ENCODE peak calls at places on chromosomes 2 and 18, in five cellular contexts. Q is Panc1, O is MCF 10A, D is left lung, U is GM20000. Y is an unnamed sample.

GRCh38 chr2:158668394-158668793 is 126.7 kb upstream of the DAPL1 start:
- DNase-seq in Q (no peak), O (no peak), D (no peak), U (no peak), Y (no peak)

GRCh38 chr2:85584857-85585780 is 888 bp downstream of the VAMP5 start:
- DNase-seq in Q (peak), O (peak), D (no peak), U (peak), Y (no peak)

GRCh38 chr2:41698787-41699422 is 348.9 kb upstream of the PKDCC start:
- DNase-seq in Q (no peak), O (no peak), D (no peak), U (peak), Y (no peak)

GRCh38 chr2:38037325-38037724 is 38.6 kb downstream of the CYP1B1 start:
- DNase-seq in Q (no peak), O (peak), D (no peak), U (no peak), Y (no peak)

GRCh38 chr2:179235463-179236108 is 29.0 kb downstream of the SESTD1 start:
- DNase-seq in Q (no peak), O (no peak), D (no peak), U (no peak), Y (no peak)

GRCh38 chr2:205785507-205786222 is 103.4 kb downstream of the NRP2 start:
- DNase-seq in Q (no peak), O (no peak), D (no peak), U (no peak), Y (no peak)

GRCh38 chr18:26703170-26703933 is 155.0 kb upstream of the KCTD1 start:
- DNase-seq in Q (no peak), O (peak), D (no peak), U (no peak), Y (no peak)

GRCh38 chr2:124836415-124836814 is 811.3 kb downstream of the CNTNAP5 start:
- DNase-seq in Q (no peak), O (peak), D (no peak), U (no peak), Y (no peak)

GRCh38 chr18:64055019-64055418 is 85.1 kb downstream of the SERPINB8 start:
- DNase-seq in Q (no peak), O (no peak), D (no peak), U (no peak), Y (no peak)

GRCh38 chr2:211688196-211688595 is 850.4 kb downstream of the ERBB4 start:
- DNase-seq in Q (no peak), O (no peak), D (no peak), U (no peak), Y (no peak)

GRCh38 chr2:85846411-85846810 is 42.4 kb downstream of the ST3GAL5 start:
- DNase-seq in Q (no peak), O (no peak), D (no peak), U (no peak), Y (no peak)

GRCh38 chr18:76656925-76657324 is 161.9 kb upstream of the ZNF516 start:
- DNase-seq in Q (no peak), O (no peak), D (no peak), U (no peak), Y (no peak)

GRCh38 chr2:27261926-27262298 is 935 bp downstream of the SLC30A3 start:
- DNase-seq in Q (no peak), O (no peak), D (no peak), U (no peak), Y (no peak)

GRCh38 chr2:168330624-168331423 is 83.4 kb upstream of the STK39 start:
- DNase-seq in Q (no peak), O (no peak), D (no peak), U (no peak), Y (no peak)

GRCh38 chr2:30022444-30023071 is 101.2 kb upstream of the ALK start:
- DNase-seq in Q (no peak), O (no peak), D (no peak), U (peak), Y (no peak)

GRCh38 chr2:177573120-177573519 is 180.5 kb downstream of the AGPS start:
- DNase-seq in Q (no peak), O (peak), D (no peak), U (no peak), Y (no peak)

GRCh38 chr18:2412261-2412660 is 159.0 kb downstream of the METTL4 start:
- DNase-seq in Q (no peak), O (no peak), D (no peak), U (no peak), Y (no peak)

GRCh38 chr2:79993144-79993543 is 311.4 kb downstream of the LRRTM1 start:
- DNase-seq in Q (no peak), O (peak), D (no peak), U (no peak), Y (no peak)

GRCh38 chr2:44342854-44343253 is 18.4 kb downstream of the PREPL start:
- DNase-seq in Q (no peak), O (peak), D (no peak), U (no peak), Y (no peak)
- TF ChIP-seq CTCF in Q (peak), O (peak), D (no peak), U (peak), Y (peak)

GRCh38 chr2:20675701-20676352 is 8.9 kb downstream of the GDF7 start:
- DNase-seq in Q (no peak), O (peak), D (no peak), U (no peak), Y (no peak)

GRCh38 chr2:20678751-20679150 is 11.8 kb downstream of the GDF7 start:
- DNase-seq in Q (no peak), O (no peak), D (no peak), U (no peak), Y (no peak)

GRCh38 chr2:20676353-20677215 is 9.6 kb downstream of the GDF7 start:
- DNase-seq in Q (no peak), O (no peak), D (no peak), U (no peak), Y (no peak)

GRCh38 chr2:20674974-20675679 is 8.2 kb downstream of the GDF7 start:
- DNase-seq in Q (no peak), O (peak), D (no peak), U (no peak), Y (no peak)

DNA sequence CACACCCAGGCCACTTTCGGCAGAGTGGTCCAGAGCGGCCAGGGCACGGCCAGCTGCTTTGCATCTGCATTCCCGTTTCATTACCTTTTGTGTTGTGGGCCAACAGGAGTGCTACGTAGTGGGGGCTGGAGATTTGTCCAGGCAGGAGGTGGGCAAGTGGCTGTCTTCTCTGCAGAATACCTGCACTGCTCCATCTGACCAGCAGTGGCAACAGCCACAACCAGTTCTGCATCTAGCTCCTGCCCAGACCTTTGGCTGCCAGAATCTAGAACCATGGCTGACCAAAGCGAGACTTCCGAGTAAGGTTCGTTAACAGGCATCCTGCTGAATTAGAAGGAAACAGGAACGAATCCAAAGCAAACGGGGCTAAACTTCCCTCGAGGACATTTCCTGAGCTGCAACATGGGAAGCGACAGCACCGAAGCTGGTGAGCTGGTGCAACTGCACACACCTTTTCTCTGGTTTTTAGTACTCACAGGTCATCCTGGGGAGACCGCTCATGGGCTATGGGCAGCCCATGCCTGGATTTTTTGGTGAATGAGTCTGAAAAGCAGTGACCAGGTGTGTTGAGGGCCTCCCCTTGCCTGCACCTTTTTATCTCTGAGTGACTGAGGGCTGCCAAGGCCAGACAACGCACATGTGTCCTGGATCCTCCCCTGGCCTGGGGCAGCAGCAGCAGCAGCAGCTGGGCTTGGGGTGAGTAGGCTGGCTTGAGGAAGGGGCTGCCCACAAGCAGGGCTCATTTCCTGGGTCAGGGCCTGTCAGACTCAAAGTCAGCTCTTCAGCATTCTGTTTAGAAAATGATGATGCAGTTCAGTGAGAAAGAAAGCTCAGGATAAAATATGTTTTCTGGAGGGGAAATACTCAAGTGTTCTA is 10.6 kb downstream of the GDF7 start:
- DNase-seq in Q (peak), O (no peak), D (no peak), U (no peak), Y (no peak)
- TF ChIP-seq CTCF in Q (peak), O (no peak), D (no peak), U (no peak), Y (no peak)

GRCh38 chr2:100956081-100956480 is 46.0 kb upstream of the RPL31 start:
- DNase-seq in Q (no peak), O (no peak), D (no peak), U (no peak), Y (no peak)

GRCh38 chr2:100959225-100959880 is 42.7 kb upstream of the RPL31 start:
- DNase-seq in Q (no peak), O (no peak), D (no peak), U (no peak), Y (no peak)

GRCh38 chr2:100955226-100955625 is 46.9 kb upstream of the RPL31 start:
- DNase-seq in Q (no peak), O (no peak), D (no peak), U (no peak), Y (no peak)

GRCh38 chr2:100960688-100961087 is 41.4 kb upstream of the RPL31 start:
- DNase-seq in Q (no peak), O (no peak), D (no peak), U (no peak), Y (no peak)

GRCh38 chr2:100957971-100958653 is 44.0 kb upstream of the RPL31 start:
- DNase-seq in Q (no peak), O (peak), D (no peak), U (no peak), Y (no peak)
- TF ChIP-seq CTCF in Q (no peak), O (no peak), D (no peak), U (no peak), Y (no peak)

DNA sequence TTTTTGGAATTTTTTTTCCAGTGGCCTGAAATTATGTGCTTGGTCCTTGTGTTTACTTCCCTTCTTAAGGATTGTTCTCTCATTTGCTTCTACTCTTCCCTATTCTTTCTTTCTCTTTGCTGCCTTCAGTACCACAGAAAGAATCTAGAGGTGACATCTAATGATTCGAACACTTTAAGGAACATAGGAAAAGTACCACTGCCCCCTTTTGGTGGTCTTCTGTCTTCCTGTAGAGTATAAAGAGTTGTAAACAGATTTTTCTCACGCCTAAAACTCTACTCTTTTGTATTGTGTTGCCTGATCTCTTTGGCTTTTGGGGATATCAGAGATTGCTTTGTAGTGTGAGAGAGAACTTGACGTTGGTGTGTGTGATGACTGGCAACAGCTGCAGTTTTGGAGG is 7.0 kb upstream of the SCTR start:
- DNase-seq in Q (no peak), O (peak), D (no peak), U (no peak), Y (no peak)
- TF ChIP-seq CTCF in Q (peak), O (no peak), D (no peak), U (no peak), Y (no peak)

DNA sequence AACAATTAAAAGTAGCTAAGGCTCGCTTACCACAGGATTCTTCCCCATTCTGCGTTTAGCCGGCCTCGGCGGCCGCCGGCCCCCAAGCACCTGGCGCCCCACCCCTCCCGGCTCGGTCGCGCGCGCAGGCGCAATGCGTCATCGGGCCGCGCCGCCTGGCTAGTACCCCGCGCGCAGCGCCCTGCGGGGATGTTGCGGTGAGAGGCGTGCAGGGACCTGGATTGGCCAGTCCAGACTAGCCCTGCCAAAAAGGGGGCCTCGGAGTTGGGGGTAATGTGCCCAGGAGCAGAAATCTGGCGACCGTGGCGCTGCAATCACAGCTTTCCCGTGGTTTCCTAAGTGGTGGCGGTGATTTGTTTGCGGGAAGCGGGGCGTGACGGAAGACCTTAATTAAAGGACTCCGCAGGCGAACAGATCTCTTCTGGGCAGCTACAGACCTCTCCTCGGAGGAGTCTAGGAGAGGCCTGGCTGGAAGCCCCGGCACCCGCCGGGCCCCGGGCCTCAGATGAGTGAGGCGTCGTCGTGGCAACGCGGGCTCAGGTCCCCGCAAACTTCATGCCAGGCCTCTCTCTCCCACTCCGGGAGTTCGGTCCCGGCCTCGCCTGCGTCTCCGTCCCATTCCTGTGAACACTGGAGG is 606 bp downstream of the TMEM237 start:
- DNase-seq in Q (peak), O (peak), D (peak), U (peak), Y (peak)
- TF ChIP-seq CTCF in Q (no peak), O (no peak), D (no peak), U (no peak), Y (no peak)

GRCh38 chr2:174600349-174600748 is 2.7 kb upstream of the WIPF1 start:
- DNase-seq in Q (no peak), O (no peak), D (no peak), U (no peak), Y (peak)

GRCh38 chr2:174606336-174606735 is 8.7 kb upstream of the WIPF1 start:
- DNase-seq in Q (no peak), O (peak), D (no peak), U (no peak), Y (no peak)

GRCh38 chr2:174605687-174606086 is 8.1 kb upstream of the WIPF1 start:
- DNase-seq in Q (no peak), O (peak), D (no peak), U (no peak), Y (no peak)

GRCh38 chr2:174602741-174603140 is 5.1 kb upstream of the WIPF1 start:
- DNase-seq in Q (no peak), O (no peak), D (no peak), U (no peak), Y (no peak)

DNA sequence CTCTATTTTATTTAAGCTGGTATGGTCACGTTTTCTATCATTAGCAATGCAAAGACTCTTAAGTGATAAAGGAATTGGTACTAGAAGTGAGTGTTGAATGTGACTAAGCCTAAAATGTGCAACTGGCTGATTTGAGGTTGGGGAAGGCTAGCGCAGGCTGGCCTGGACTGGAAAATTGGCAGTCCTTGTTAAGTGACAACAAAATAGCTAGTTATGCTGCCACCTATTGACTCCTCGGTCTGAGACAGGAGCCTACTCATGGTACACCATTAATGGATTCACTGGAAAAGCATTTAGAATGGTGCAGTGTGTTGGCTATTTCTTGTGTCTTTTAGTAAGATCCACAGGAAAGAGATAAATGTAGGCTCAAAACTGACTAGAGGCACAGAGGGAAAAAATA is 5.7 kb upstream of the WIPF1 start:
- DNase-seq in Q (no peak), O (peak), D (peak), U (no peak), Y (peak)
- TF ChIP-seq CTCF in Q (peak), O (peak), D (no peak), U (peak), Y (peak)

GRCh38 chr18:47917923-47918610 is 12.4 kb downstream of the SMAD2 start:
- DNase-seq in Q (no peak), O (no peak), D (no peak), U (peak), Y (no peak)
- TF ChIP-seq CTCF in Q (no peak), O (no peak), D (no peak), U (no peak), Y (no peak)

DNA sequence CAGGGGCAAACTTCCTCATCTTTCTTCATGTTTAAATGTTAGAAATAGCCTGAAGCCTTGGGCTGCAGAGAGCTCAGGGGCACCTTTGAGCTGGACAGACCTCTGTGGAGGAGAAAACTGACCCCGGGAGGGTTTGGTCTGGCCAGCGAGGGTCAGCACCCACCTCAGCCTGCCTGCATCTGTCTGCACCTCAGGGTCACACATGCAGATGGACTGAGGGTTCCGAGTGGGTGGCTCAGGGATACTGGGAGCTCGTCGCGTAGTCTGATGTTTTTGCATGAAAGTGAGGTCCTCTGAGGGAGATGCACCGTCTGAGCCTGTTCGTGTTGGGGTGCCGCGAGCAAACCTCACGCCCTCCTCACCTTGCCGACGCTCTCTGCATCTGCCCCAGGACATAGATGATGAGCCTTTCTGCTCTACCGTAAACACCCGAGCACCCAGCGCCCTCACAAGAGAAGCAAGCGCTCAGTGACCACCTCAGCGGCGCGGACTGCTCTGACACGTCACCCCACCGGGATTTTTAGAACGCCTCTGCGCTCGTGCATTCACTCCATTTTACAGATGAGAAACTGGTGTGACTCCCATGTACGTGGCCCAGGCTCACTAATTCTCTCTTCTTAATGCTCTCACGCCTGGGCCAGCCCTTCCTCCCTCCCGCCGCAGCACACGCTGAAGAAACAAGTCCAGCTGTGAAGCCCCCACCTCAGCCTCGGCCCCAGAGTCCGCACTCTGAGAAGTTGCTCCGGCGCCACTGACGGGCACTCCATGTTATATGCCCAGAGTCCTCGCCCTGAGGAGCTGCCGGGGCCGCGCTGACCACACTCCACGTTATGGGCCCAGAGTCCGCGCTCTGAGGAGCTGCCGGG is 9.5 kb downstream of the KCNG2 start:
- DNase-seq in Q (no peak), O (no peak), D (no peak), U (no peak), Y (no peak)
- TF ChIP-seq CTCF in Q (no peak), O (no peak), D (no peak), U (no peak), Y (no peak)